ENCODE peak calls at places on chromosome 7, in six cellular contexts. One of them, this sample, is unnamed.

GRCh38 chr7:107854989-107855388 is 36.0 kb upstream of the DLD start:
- DNase-seq in RPMI8226: no peak
- DNase-seq in activated CD8-positive, alpha-beta T cell treated with anti-CD3 and anti-CD28 coated beads, Interleukin-2, amount 10 ng/mL, durations not matched to agents 7 days and 5 days: no peak
- DNase-seq in MM.1S: no peak
- DNase-seq in left kidney: no peak
- DNase-seq in hippocampal formation: no peak
- DNase-seq in this sample: no peak

GRCh38 chr7:33886100-33886623 is 19.2 kb upstream of the BMPER start:
- DNase-seq in RPMI8226: peak
- DNase-seq in activated CD8-positive, alpha-beta T cell treated with anti-CD3 and anti-CD28 coated beads, Interleukin-2, amount 10 ng/mL, durations not matched to agents 7 days and 5 days: no peak
- DNase-seq in MM.1S: no peak
- DNase-seq in left kidney: no peak
- DNase-seq in hippocampal formation: no peak
- DNase-seq in this sample: peak

GRCh38 chr7:36862685-36863375 is 138.5 kb upstream of the AOAH start:
- DNase-seq in RPMI8226: no peak
- DNase-seq in activated CD8-positive, alpha-beta T cell treated with anti-CD3 and anti-CD28 coated beads, Interleukin-2, amount 10 ng/mL, durations not matched to agents 7 days and 5 days: no peak
- DNase-seq in MM.1S: no peak
- DNase-seq in left kidney: no peak
- DNase-seq in hippocampal formation: no peak
- DNase-seq in this sample: no peak

GRCh38 chr7:43537765-43538403 is 45.0 kb upstream of the STK17A start:
- DNase-seq in RPMI8226: no peak
- DNase-seq in activated CD8-positive, alpha-beta T cell treated with anti-CD3 and anti-CD28 coated beads, Interleukin-2, amount 10 ng/mL, durations not matched to agents 7 days and 5 days: no peak
- DNase-seq in MM.1S: no peak
- DNase-seq in left kidney: no peak
- DNase-seq in hippocampal formation: no peak
- DNase-seq in this sample: peak

GRCh38 chr7:150406311-150406564 is 27.1 kb downstream of the ZNF775 start:
- DNase-seq in RPMI8226: peak
- DNase-seq in activated CD8-positive, alpha-beta T cell treated with anti-CD3 and anti-CD28 coated beads, Interleukin-2, amount 10 ng/mL, durations not matched to agents 7 days and 5 days: peak
- DNase-seq in MM.1S: peak
- DNase-seq in left kidney: peak
- DNase-seq in hippocampal formation: no peak
- DNase-seq in this sample: no peak

GRCh38 chr7:25376207-25376606 is 147.9 kb upstream of the NPVF start:
- DNase-seq in RPMI8226: no peak
- DNase-seq in activated CD8-positive, alpha-beta T cell treated with anti-CD3 and anti-CD28 coated beads, Interleukin-2, amount 10 ng/mL, durations not matched to agents 7 days and 5 days: no peak
- DNase-seq in MM.1S: no peak
- DNase-seq in left kidney: no peak
- DNase-seq in hippocampal formation: peak
- DNase-seq in this sample: no peak

GRCh38 chr7:76316984-76317781 is 14.7 kb downstream of the HSPB1 start:
- DNase-seq in RPMI8226: no peak
- DNase-seq in activated CD8-positive, alpha-beta T cell treated with anti-CD3 and anti-CD28 coated beads, Interleukin-2, amount 10 ng/mL, durations not matched to agents 7 days and 5 days: no peak
- DNase-seq in MM.1S: no peak
- DNase-seq in left kidney: no peak
- DNase-seq in hippocampal formation: no peak
- DNase-seq in this sample: no peak

GRCh38 chr7:112205348-112206237 is 606 bp downstream of the DOCK4 start:
- DNase-seq in RPMI8226: peak
- DNase-seq in activated CD8-positive, alpha-beta T cell treated with anti-CD3 and anti-CD28 coated beads, Interleukin-2, amount 10 ng/mL, durations not matched to agents 7 days and 5 days: peak
- DNase-seq in MM.1S: peak
- DNase-seq in left kidney: peak
- DNase-seq in hippocampal formation: peak
- DNase-seq in this sample: peak

GRCh38 chr7:157306836-157307533 is 29.8 kb upstream of the DNAJB6 start:
- DNase-seq in RPMI8226: no peak
- DNase-seq in activated CD8-positive, alpha-beta T cell treated with anti-CD3 and anti-CD28 coated beads, Interleukin-2, amount 10 ng/mL, durations not matched to agents 7 days and 5 days: no peak
- DNase-seq in MM.1S: no peak
- DNase-seq in left kidney: no peak
- DNase-seq in hippocampal formation: no peak
- DNase-seq in this sample: peak

This sample was measured in mesendoderm.